ENCODE peak calls at places on chromosomes 16 and 17, in six cellular contexts. E is HepG2, R is A549, M is upper lobe of left lung, P is K562, O is GM12878. D is an unnamed sample. For H3K4me1, the result is how much of the 10 kb centered on the place peaks cover.

GRCh38 chr17:81256616-81257015 is 17.5 kb downstream of the NDUFAF8 start:
- ATAC-seq in O (no peak), R (peak), P (no peak), M (no peak), E (no peak), D (no peak)

GRCh38 chr16:1488619-1489018 is at the start of gene PTX4:
- ATAC-seq in E (no peak), P (no peak), O (no peak), R (no peak), M (no peak), D (no peak)

GRCh38 chr17:65790241-65790640 is 228.8 kb upstream of the AXIN2 start:
- ATAC-seq in E (no peak), M (no peak), O (no peak), P (no peak), R (no peak), D (no peak)

GRCh38 chr17:59712856-59713255 is 5.4 kb downstream of the VMP1 start:
- ATAC-seq in M (no peak), O (no peak), E (no peak), P (peak), R (no peak), D (no peak)

GRCh38 chr17:48724241-48725004 is 1.4 kb downstream of the PRAC2 start:
- ATAC-seq in O (peak), P (peak), M (peak), E (peak), R (peak), D (peak)

GRCh38 chr17:82376042-82376730 is 4.6 kb downstream of the UTS2R start:
- ATAC-seq in M (peak), O (no peak), E (peak), R (peak), P (no peak), D (peak)

GRCh38 chr16:2912330-2913199 is 834 bp downstream of the FLYWCH1 start:
- ATAC-seq in E (peak), M (no peak), P (peak), O (peak), R (peak), D (peak)

GRCh38 chr16:78506372-78507193 is 407.1 kb downstream of the WWOX start:
- ATAC-seq in P (no peak), O (no peak), R (no peak), E (peak), M (peak), D (no peak)

GRCh38 chr17:80664217-80664780 is 119.7 kb downstream of the RPTOR start:
- ATAC-seq in E (no peak), M (no peak), P (peak), O (no peak), R (no peak), D (no peak)

GRCh38 chr16:4339909-4340308 is 11.2 kb downstream of the PAM16 start:
- ATAC-seq in R (no peak), M (peak), E (no peak), P (no peak), O (no peak), D (peak)

GRCh38 chr17:65588194-65588808 is 26.9 kb upstream of the AXIN2 start:
- ATAC-seq in R (peak), O (peak), E (peak), M (peak), P (peak), D (no peak)

GRCh38 chr17:1553354-1554266 is 9.0 kb downstream of the PITPNA start:
- ATAC-seq in P (no peak), M (no peak), R (no peak), E (no peak), O (no peak), D (no peak)

GRCh38 chr17:43572368-43572980 is 26.3 kb upstream of the ETV4 start:
- ATAC-seq in P (peak), R (no peak), M (no peak), O (peak), E (peak), D (no peak)

GRCh38 chr17:74812109-74812864 is 36.1 kb upstream of the NAT9 start:
- ATAC-seq in P (no peak), R (no peak), E (no peak), M (peak), O (no peak), D (peak)

GRCh38 chr17:19431691-19432090 is 20.7 kb downstream of the RNF112 start:
- ATAC-seq in P (no peak), E (no peak), O (no peak), M (no peak), R (no peak), D (no peak)

GRCh38 chr16:78210305-78210704 is 110.9 kb downstream of the WWOX start:
- ATAC-seq in P (no peak), M (no peak), O (no peak), R (no peak), E (no peak), D (no peak)

GRCh38 chr16:82819286-82819685 is 192.5 kb downstream of the CDH13 start:
- ATAC-seq in R (no peak), E (no peak), O (no peak), P (no peak), M (no peak), D (no peak)

GRCh38 chr17:71902931-71903506 is 217.8 kb upstream of the SOX9 start:
- ATAC-seq in R (no peak), O (no peak), P (no peak), E (no peak), M (no peak), D (no peak)

GRCh38 chr16:16083421-16084156 is 134.2 kb downstream of the ABCC1 start:
- ATAC-seq in M (no peak), E (no peak), P (peak), R (no peak), O (no peak), D (no peak)

GRCh38 chr16:17342031-17342430 is 128.7 kb downstream of the XYLT1 start:
- ATAC-seq in P (no peak), O (peak), M (no peak), R (no peak), E (no peak), D (no peak)

GRCh38 chr16:81821422-81822128 is 42.5 kb downstream of the PLCG2 start:
- ATAC-seq in E (no peak), M (no peak), P (no peak), O (peak), R (no peak), D (no peak)

GRCh38 chr16:60675022-60675421 is 1361.2 kb downstream of the CDH8 start:
- ATAC-seq in M (no peak), R (no peak), O (no peak), P (no peak), E (no peak), D (no peak)

GRCh38 chr17:83081561-83082201 is 2.3 kb downstream of the METRNL start:
- ATAC-seq in P (no peak), E (no peak), R (no peak), M (no peak), O (peak), D (peak)

GRCh38 chr17:63447688-63448005 is 1.5 kb upstream of the CYB561 start:
- ATAC-seq in E (no peak), P (peak), R (no peak), M (no peak), O (no peak), D (no peak)

GRCh38 chr16:74942977-74943918 is 41.7 kb downstream of the WDR59 start:
- ATAC-seq in O (no peak), E (no peak), M (no peak), R (no peak), P (no peak), D (no peak)

GRCh38 chr16:5863207-5863606 is 765.6 kb upstream of the EEF2KMT start:
- ATAC-seq in O (no peak), M (no peak), P (no peak), E (no peak), R (no peak), D (no peak)

GRCh38 chr17:40556884-40557414 is 8.3 kb downstream of the CCR7 start:
- ATAC-seq in R (no peak), M (no peak), E (no peak), O (no peak), P (peak), D (no peak)

GRCh38 chr17:75011788-75012319 is 616 bp upstream of the MRPL58 start:
- ATAC-seq in E (peak), M (peak), P (no peak), O (no peak), R (peak), D (peak)

GRCh38 chr17:58338454-58338841 is 9.9 kb upstream of the TSPOAP1 start:
- ATAC-seq in P (peak), O (peak), E (peak), M (peak), R (no peak), D (no peak)

GRCh38 chr17:63440127-63440769 is 5.9 kb downstream of the CYB561 start:
- ATAC-seq in M (no peak), R (no peak), P (no peak), E (peak), O (no peak), D (no peak)

GRCh38 chr16:3542601-3543373 is 34.4 kb downstream of the NLRC3 start:
- ATAC-seq in M (no peak), P (no peak), R (peak), O (no peak), E (peak), D (no peak)

GRCh38 chr17:75250009-75250471 is 11.4 kb downstream of the GGA3 start:
- ATAC-seq in R (no peak), O (peak), P (peak), M (peak), E (no peak), D (peak)

GRCh38 chr17:80277751-80278671 is 17.4 kb downstream of the RNF213 start:
- ATAC-seq in O (no peak), M (no peak), P (no peak), E (no peak), R (peak), D (peak)

GRCh38 chr17:19264681-19265080 is 27.5 kb downstream of the EPN2 start:
- ATAC-seq in O (no peak), M (no peak), E (no peak), P (no peak), R (no peak), D (no peak)

GRCh38 chr16:75864243-75864642 is 138.0 kb upstream of the CPHXL start:
- ATAC-seq in E (no peak), P (no peak), O (no peak), M (no peak), R (no peak), D (no peak)

GRCh38 chr16:551210-551609 is 9.0 kb upstream of the PRR35 start:
- ATAC-seq in R (no peak), P (no peak), M (no peak), O (no peak), E (no peak), D (no peak)

GRCh38 chr16:74199842-74200124 is 96.8 kb upstream of the PSMD7 start:
- ATAC-seq in M (no peak), R (no peak), E (no peak), O (no peak), P (no peak), D (no peak)

DNA sequence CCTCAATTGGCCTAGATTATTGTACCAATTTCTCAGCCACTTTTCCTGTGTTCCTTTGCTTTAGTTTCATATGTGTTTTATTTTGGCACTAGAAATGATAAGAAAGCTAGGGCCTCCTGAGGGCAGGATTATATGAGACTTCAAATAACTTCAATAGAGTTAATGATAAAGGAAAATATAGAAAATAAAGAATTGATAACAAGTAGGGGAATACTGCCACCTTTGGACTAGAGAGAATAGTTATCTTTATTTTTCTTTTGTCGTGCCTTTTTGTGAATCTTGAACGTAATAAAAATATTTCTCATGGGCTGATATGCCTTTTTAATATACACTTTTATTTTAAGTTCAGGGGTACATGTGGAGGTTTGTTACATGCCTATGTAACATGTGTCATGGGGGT is 29.3 kb upstream of the RBL2 start:
- ATAC-seq in E (no peak), M (no peak), O (no peak), P (no peak), R (no peak), D (no peak)
- TF ChIP-seq CTCF in E (no peak), M (no peak), O (no peak), P (no peak), R (peak), D (no peak)

GRCh38 chr16:48535369-48535787 is 74.6 kb downstream of the N4BP1 start:
- ATAC-seq in M (no peak), P (no peak), E (peak), O (no peak), R (no peak), D (no peak)

GRCh38 chr16:48534601-48535340 is 75.2 kb downstream of the N4BP1 start:
- ATAC-seq in M (no peak), O (no peak), R (no peak), P (peak), E (peak), D (no peak)

GRCh38 chr16:48535831-48536599 is 74.0 kb downstream of the N4BP1 start:
- ATAC-seq in E (peak), M (peak), O (peak), R (no peak), P (no peak), D (peak)

GRCh38 chr16:48531011-48531962 is 78.7 kb downstream of the N4BP1 start:
- ATAC-seq in M (peak), P (no peak), O (no peak), R (no peak), E (peak), D (peak)

GRCh38 chr16:48533931-48534330 is 76.0 kb downstream of the N4BP1 start:
- ATAC-seq in P (no peak), R (no peak), M (no peak), E (no peak), O (no peak), D (no peak)
- H3K4me1 ChIP-seq in P (under half), R (under half), M (under half), E (under half), O (under half), D (under half)

GRCh38 chr17:4368341-4368740 is 1.9 kb upstream of the UBE2G1 start:
- ATAC-seq in P (no peak), O (no peak), M (no peak), E (no peak), R (no peak), D (no peak)

GRCh38 chr17:4364622-4365041 is 1.8 kb downstream of the UBE2G1 start:
- ATAC-seq in E (no peak), O (no peak), M (no peak), R (no peak), P (no peak), D (no peak)

GRCh38 chr17:4365103-4365627 is 1.3 kb downstream of the UBE2G1 start:
- ATAC-seq in O (peak), P (peak), R (peak), M (peak), E (peak), D (peak)

GRCh38 chr17:4365628-4366311 is 705 bp downstream of the UBE2G1 start:
- ATAC-seq in O (peak), E (peak), M (peak), P (peak), R (peak), D (peak)

GRCh38 chr17:4366312-4367063 is at the start of gene UBE2G1:
- ATAC-seq in O (peak), R (peak), E (peak), M (peak), P (peak), D (peak)
- TF ChIP-seq EP300 in O (no peak), R (no peak), E (no peak), M (no peak), P (no peak), D (no peak)

GRCh38 chr16:76882105-76882504 is 308.9 kb upstream of the MON1B start:
- ATAC-seq in O (peak), R (no peak), M (no peak), P (no peak), E (no peak), D (no peak)
- TF ChIP-seq CTCF in O (no peak), R (no peak), M (no peak), P (no peak), E (no peak), D (no peak)

DNA sequence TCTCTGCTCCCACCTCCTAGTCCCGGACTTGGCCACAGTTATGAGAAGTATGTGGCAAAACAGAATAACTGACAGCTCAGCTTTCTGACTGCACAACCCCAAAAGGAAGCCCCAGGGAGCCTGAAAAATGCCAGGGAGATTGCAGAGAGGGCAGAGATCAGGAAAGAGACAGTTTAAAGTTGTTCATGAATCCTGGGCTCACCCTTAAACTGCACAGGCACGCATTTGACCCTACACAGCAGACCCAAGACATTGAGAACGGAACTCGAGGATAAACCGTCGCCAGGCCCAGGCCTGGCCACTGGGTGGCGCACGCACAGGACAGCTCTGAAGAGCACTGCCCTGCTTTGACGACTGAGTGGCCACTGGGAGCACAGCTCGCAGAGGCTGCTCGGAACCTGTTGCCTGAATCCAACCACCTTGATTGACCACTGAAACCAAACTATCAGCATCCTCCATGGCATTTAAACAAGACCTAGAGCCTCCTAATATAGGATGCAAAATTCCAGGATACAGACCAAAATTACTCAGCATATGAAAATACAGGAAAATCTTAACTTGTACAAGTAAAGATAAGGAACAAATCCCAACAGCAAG is 114.0 kb downstream of the C16orf95 start:
- ATAC-seq in E (peak), M (peak), R (peak), O (peak), P (peak), D (no peak)
- H3K4me1 ChIP-seq in E (under half), M (under half), R (under half), O (under half), P (under half), D (under half)

GRCh38 chr16:56257260-56257659 is 66.0 kb downstream of the GNAO1 start:
- ATAC-seq in E (no peak), P (no peak), O (no peak), M (no peak), R (no peak), D (peak)
- TF ChIP-seq EP300 in E (no peak), P (no peak), O (no peak), M (no peak), R (no peak), D (no peak)

DNA sequence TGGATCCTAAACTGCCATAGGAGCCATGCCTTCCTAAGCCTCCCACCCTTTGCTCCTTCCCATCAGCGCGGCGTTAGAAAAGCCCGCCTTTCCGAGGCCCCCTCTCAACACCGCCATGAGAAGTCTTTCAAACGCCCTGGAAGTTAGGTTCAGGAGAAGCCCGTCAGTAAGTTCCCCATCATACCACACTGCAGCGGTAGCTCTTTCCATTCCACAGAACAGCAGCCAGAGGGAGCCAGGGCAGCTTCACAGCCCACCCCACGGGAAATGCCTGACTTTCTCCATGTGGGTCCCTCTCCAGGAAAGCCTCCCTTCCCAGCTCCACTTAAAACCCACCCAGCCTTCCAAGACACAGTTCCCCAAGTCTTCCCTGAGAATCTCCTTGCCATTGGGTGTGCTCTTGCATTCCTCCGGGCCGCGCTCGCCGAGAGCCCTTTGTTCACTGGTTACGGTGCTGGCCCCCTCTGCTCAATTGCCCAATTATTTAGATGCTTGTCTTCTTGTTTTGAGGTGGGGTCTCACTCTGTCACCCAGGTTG is 28.7 kb downstream of the KIAA0513 start:
- ATAC-seq in R (peak), O (peak), P (peak), M (peak), E (peak), D (peak)
- TF ChIP-seq CTCF in R (no peak), O (peak), P (peak), M (no peak), E (peak), D (no peak)

DNA sequence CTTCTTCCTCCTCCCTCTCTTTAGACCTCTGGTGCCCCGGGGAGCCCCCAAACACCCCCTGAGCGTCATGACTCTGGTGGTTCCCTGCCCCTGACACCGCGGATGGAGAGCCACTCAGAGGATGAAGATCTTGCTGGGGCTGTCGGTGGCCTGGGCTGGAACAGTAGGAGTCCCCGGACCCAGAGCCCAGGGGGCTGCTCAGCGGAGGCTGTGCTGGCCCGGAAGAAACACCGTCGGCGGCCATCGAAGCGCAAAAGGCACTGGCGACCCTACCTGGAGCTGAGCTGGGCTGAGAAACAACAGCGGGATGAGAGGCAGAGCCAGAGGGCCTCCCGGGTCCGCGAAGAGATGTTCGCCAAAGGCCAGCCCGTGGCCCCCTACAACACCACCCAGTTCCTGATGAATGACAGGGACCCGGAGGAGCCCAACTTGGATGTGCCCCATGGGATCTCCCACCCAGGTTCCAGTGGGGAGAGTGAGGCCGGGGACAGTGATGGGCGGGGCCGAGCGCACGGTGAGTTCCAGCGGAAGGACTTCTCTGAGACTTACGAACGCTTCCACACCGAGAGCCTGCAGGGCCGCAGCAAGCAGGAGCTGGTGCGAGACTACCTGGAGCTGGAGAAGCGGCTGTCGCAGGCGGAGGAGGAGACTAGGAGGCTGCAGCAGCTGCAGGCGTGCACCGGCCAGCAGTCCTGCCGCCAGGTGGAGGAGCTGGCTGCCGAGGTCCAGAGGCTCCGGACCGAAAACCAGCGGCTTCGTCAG is 7.5 kb downstream of the HEXIM2 start:
- ATAC-seq in R (no peak), P (no peak), O (no peak), E (no peak), M (no peak), D (no peak)
- H3K4me1 ChIP-seq in R (under half), P (under half), O (under half), E (half or more), M (under half), D (under half)

D was measured in gastroesophageal sphincter.